ENCODE peak calls at places on chromosomes 2 and 18, in nine cellular contexts. B is mucosa of gallbladder; C is HuH-7.5; E is activated T-cell treated with anti-CD3 and anti-CD28 coated beads, Interleukin-2, amount 50 U/mL, for 72 hours; G is activated naive CD8-positive, alpha-beta T cell treated with anti-CD3 and anti-CD28 coated beads, Interleukin-2, amount 50 U/mL, for 24 hours; R is activated CD4-positive, alpha-beta T cell treated with anti-CD3 and anti-CD28 coated beads, Interleukin-2, amount 10 ng/mL, durations not matched to agents 7 days and 5 days; L is T-helper 9 cell; J is A172; W is GM23248. Z is an unnamed sample.

GRCh38 chr2:112640800-112641675 is 4.7 kb upstream of the SLC20A1 start:
- DNase-seq in B (no peak), C (no peak), E (no peak), G (no peak), R (no peak), L (no peak), J (peak), W (peak), Z (no peak)

GRCh38 chr18:27135504-27136207 is 49.5 kb downstream of the CHST9 start:
- DNase-seq in B (no peak), C (no peak), E (no peak), G (no peak), R (no peak), L (no peak), J (no peak), W (no peak), Z (no peak)

GRCh38 chr2:102796337-102796736 is 34.5 kb downstream of the TMEM182 start:
- DNase-seq in B (no peak), C (no peak), E (no peak), G (no peak), R (no peak), L (no peak), J (no peak), W (no peak), Z (no peak)

GRCh38 chr2:21261591-21261990 is 137.8 kb downstream of the TDRD15 start:
- DNase-seq in B (no peak), C (no peak), E (no peak), G (no peak), R (no peak), L (no peak), J (no peak), W (no peak), Z (no peak)

GRCh38 chr2:60251247-60251646 is 302.2 kb downstream of the BCL11A start:
- DNase-seq in B (no peak), C (no peak), E (no peak), G (no peak), R (no peak), L (no peak), J (no peak), W (no peak), Z (no peak)

GRCh38 chr2:28349546-28350165 is 43.0 kb upstream of the FOSL2 start:
- DNase-seq in B (no peak), C (no peak), E (no peak), G (no peak), R (no peak), L (no peak), J (no peak), W (no peak), Z (no peak)

GRCh38 chr18:12599966-12600365 is 57.9 kb downstream of the SPIRE1 start:
- DNase-seq in B (no peak), C (no peak), E (no peak), G (no peak), R (no peak), L (no peak), J (peak), W (no peak), Z (no peak)

GRCh38 chr2:190465060-190465459 is 56.9 kb downstream of the MFSD6 start:
- DNase-seq in B (no peak), C (no peak), E (no peak), G (no peak), R (no peak), L (no peak), J (no peak), W (no peak), Z (no peak)

GRCh38 chr2:54541995-54542394 is 85.9 kb downstream of the SPTBN1 start:
- DNase-seq in B (no peak), C (no peak), E (no peak), G (no peak), R (no peak), L (no peak), J (no peak), W (no peak), Z (no peak)